ENCODE peak calls at places on chromosomes 4 and X, in nine cellular contexts. L is adipocyte, K is H9, C is posterior cingulate gyrus, A is stromal cell of bone marrow, E is NCI-H2029, J is AG04449, H is A172, T is SK-N-SH. D is an unnamed sample.

GRCh38 chrX:128676651-128677050 is 624.4 kb upstream of the ACTRT1 start:
- DNase-seq in C (no peak), A (no peak), L (no peak), J (no peak), K (no peak), E (no peak), T (no peak), H (no peak), D (no peak)

GRCh38 chr4:89422441-89422950 is 114.9 kb upstream of the GPRIN3 start:
- DNase-seq in C (no peak), E (no peak), L (no peak), T (no peak), J (no peak), K (no peak), A (no peak), H (no peak), D (no peak)

GRCh38 chr4:69025191-69025998 is 70.9 kb upstream of the UGT2B7 start:
- DNase-seq in L (no peak), C (no peak), J (no peak), H (no peak), E (no peak), T (no peak), K (peak; percentile 70), A (no peak), D (no peak)

GRCh38 chr4:188127157-188127874 is 11.9 kb upstream of the TRIML1 start:
- DNase-seq in J (peak; percentile 49), A (peak; percentile 87), T (no peak), L (peak; percentile 85), C (no peak), H (peak; percentile 96), K (no peak), E (no peak), D (no peak)

GRCh38 chr4:41540687-41541086 is 2.7 kb downstream of the LIMCH1 start:
- DNase-seq in T (no peak), K (no peak), L (no peak), H (no peak), A (no peak), C (no peak), E (no peak), J (no peak), D (no peak)

GRCh38 chrX:115559672-115560071 is 1.3 kb upstream of the PLS3 start:
- DNase-seq in T (no peak), L (no peak), H (no peak), A (no peak), C (no peak), K (no peak), E (no peak), J (no peak), D (no peak)

GRCh38 chr4:110636677-110637407 is 14.0 kb upstream of the PITX2 start:
- DNase-seq in E (no peak), A (peak; percentile 73), J (peak; percentile 40), H (peak; percentile 77), L (peak; percentile 64), T (no peak), K (peak; percentile 81), C (no peak), D (no peak)

GRCh38 chr4:88106205-88106604 is 52.2 kb downstream of the ABCG2 start:
- DNase-seq in C (no peak), H (no peak), T (no peak), J (no peak), E (no peak), A (no peak), L (no peak), K (no peak), D (no peak)

GRCh38 chr4:71938776-71939175 is 93.0 kb upstream of the NPFFR2 start:
- DNase-seq in J (no peak), H (no peak), E (no peak), C (no peak), T (no peak), L (no peak), K (no peak), A (no peak), D (no peak)

GRCh38 chr4:107825072-107825789 is 499 bp downstream of the SGMS2 start:
- DNase-seq in E (no peak), T (peak; percentile 9), C (no peak), L (peak; percentile 81), H (peak; percentile 40), K (peak; percentile 48), J (no peak), A (no peak), D (no peak)

GRCh38 chr4:124181045-124181444 is 531.5 kb downstream of the ANKRD50 start:
- DNase-seq in J (no peak), T (no peak), E (no peak), K (no peak), L (no peak), H (no peak), C (no peak), A (no peak), D (no peak)

GRCh38 chr4:75434105-75434504 is 80.1 kb downstream of the RCHY1 start:
- DNase-seq in C (no peak), K (no peak), A (no peak), T (no peak), J (no peak), H (no peak), L (no peak), E (no peak), D (no peak)

GRCh38 chr4:33661636-33662035 is 2582.7 kb downstream of the ARAP2 start:
- DNase-seq in J (no peak), C (no peak), L (no peak), E (no peak), H (no peak), T (no peak), A (no peak), K (no peak), D (no peak)

GRCh38 chrX:40474205-40474626 is 106.6 kb upstream of the ATP6AP2 start:
- DNase-seq in C (no peak), L (no peak), E (no peak), J (no peak), A (no peak), T (peak; percentile 66), K (peak; percentile 96), H (peak; percentile 79), D (no peak)

GRCh38 chr4:74056114-74056857 is 17.8 kb upstream of the CXCL3 start:
- DNase-seq in H (peak; percentile 50), K (no peak), E (no peak), A (no peak), J (no peak), L (peak; percentile 28), C (no peak), T (no peak), D (no peak)

GRCh38 chr4:102438873-102439614 is 62.1 kb upstream of the NFKB1 start:
- DNase-seq in H (peak; percentile 74), K (no peak), T (no peak), E (peak; percentile 79), C (no peak), J (peak; percentile 77), L (peak; percentile 97), A (peak; percentile 85), D (no peak)

GRCh38 chr4:35943606-35944005 is 300.7 kb downstream of the ARAP2 start:
- DNase-seq in C (no peak), J (no peak), L (no peak), E (no peak), A (no peak), K (no peak), H (no peak), T (no peak), D (no peak)

GRCh38 chr4:17814140-17814539 is 3.4 kb downstream of the NCAPG start:
- DNase-seq in C (no peak), J (no peak), H (peak; percentile 38), E (no peak), L (no peak), T (no peak), K (no peak), A (no peak), D (no peak)

GRCh38 chrX:136880003-136880451 is 498 bp downstream of the RBMX start:
- DNase-seq in E (peak; percentile 12), A (no peak), C (peak; percentile 30), K (no peak), T (peak; percentile 18), J (no peak), H (peak; percentile 3), L (peak; percentile 55), D (peak; percentile 8)

GRCh38 chr4:56828784-56829535 is 7.5 kb upstream of the SPINK2 start:
- DNase-seq in C (no peak), H (peak; percentile 42), K (no peak), A (no peak), J (no peak), L (no peak), E (no peak), T (no peak), D (no peak)

GRCh38 chrX:72245461-72246089 is 6.7 kb upstream of the ERCC6L start:
- DNase-seq in K (peak; percentile 54), J (no peak), E (peak; percentile 27), L (peak; percentile 73), T (peak; percentile 79), C (peak; percentile 47), A (peak; percentile 26), H (peak; percentile 61), D (no peak)

GRCh38 chr4:169841776-169842175 is 84.0 kb upstream of the HPF1 start:
- DNase-seq in A (no peak), H (no peak), T (no peak), E (no peak), J (no peak), K (no peak), C (no peak), L (no peak), D (no peak)

GRCh38 chr4:168854216-168854921 is 155.7 kb downstream of the CBR4 start:
- DNase-seq in C (no peak), H (no peak), E (no peak), L (no peak), T (no peak), A (no peak), J (no peak), K (no peak), D (no peak)